ENCODE peak calls at places on chromosomes 1 and 21, in six cellular contexts. M, C, I, Z, U and E are unnamed samples.
A peak's percentile ranks its signal among the peaks of the same experiment; 100 is the strongest.

GRCh38 chr1:109225248-109226077 is 11.7 kb downstream of the SARS1 start:
- DNase-seq in M (no peak), C (no peak), I (no peak), Z (no peak), U (no peak), E (no peak)

GRCh38 chr1:206694151-206694550 is 9.4 kb downstream of the MAPKAPK2 start:
- DNase-seq in M (no peak), C (no peak), I (no peak), Z (no peak), U (no peak), E (no peak)

GRCh38 chr1:232367293-232367692 is 262.6 kb downstream of the SIPA1L2 start:
- DNase-seq in M (no peak), C (no peak), I (no peak), Z (no peak), U (no peak), E (no peak)

GRCh38 chr1:78833491-78833890 is 173.0 kb downstream of the ADGRL4 start:
- DNase-seq in M (no peak), C (no peak), I (no peak), Z (peak; percentile 51), U (peak; percentile 65), E (no peak)

GRCh38 chr1:153540394-153541361 is at the start of gene S100A5:
- DNase-seq in M (no peak), C (no peak), I (peak; percentile 55), Z (no peak), U (no peak), E (no peak)

GRCh38 chr21:14923468-14923867 is 141.3 kb downstream of the NRIP1 start:
- DNase-seq in M (no peak), C (no peak), I (no peak), Z (no peak), U (no peak), E (no peak)

GRCh38 chr1:24861821-24862727 is 68.0 kb downstream of the RUNX3 start:
- DNase-seq in M (no peak), C (peak; percentile 62), I (no peak), Z (no peak), U (no peak), E (no peak)

GRCh38 chr1:170309389-170310013 is 163.7 kb downstream of the NTMT2 start:
- DNase-seq in M (peak; percentile 64), C (peak; percentile 53), I (no peak), Z (no peak), U (peak; percentile 78), E (peak; percentile 36)

GRCh38 chr1:64508521-64509096 is 38.7 kb downstream of the CACHD1 start:
- DNase-seq in M (no peak), C (no peak), I (no peak), Z (no peak), U (no peak), E (no peak)

GRCh38 chr1:191579019-191579418 is 579.2 kb upstream of the RGS18 start:
- DNase-seq in M (no peak), C (no peak), I (no peak), Z (no peak), U (no peak), E (no peak)

GRCh38 chr1:186308264-186309060 is 66.6 kb downstream of the TPR start:
- DNase-seq in M (no peak), C (no peak), I (no peak), Z (no peak), U (no peak), E (no peak)

GRCh38 chr1:206713910-206714312 is 29.2 kb downstream of the MAPKAPK2 start:
- DNase-seq in M (no peak), C (no peak), I (no peak), Z (no peak), U (peak; percentile 34), E (no peak)

GRCh38 chr21:26007911-26008579 is 162.5 kb downstream of the APP start:
- DNase-seq in M (no peak), C (no peak), I (no peak), Z (no peak), U (no peak), E (no peak)

GRCh38 chr1:151062738-151063371 is 2.7 kb downstream of the MLLT11 start:
- DNase-seq in M (no peak), C (no peak), I (no peak), Z (peak; percentile 54), U (peak; percentile 36), E (no peak)

GRCh38 chr21:34935452-34935851 is 113.7 kb downstream of the RUNX1 start:
- DNase-seq in M (no peak), C (no peak), I (no peak), Z (peak; percentile 53), U (no peak), E (no peak)

GRCh38 chr1:116320846-116321245 is 52.2 kb upstream of the ATP1A1 start:
- DNase-seq in M (no peak), C (no peak), I (no peak), Z (no peak), U (no peak), E (no peak)

GRCh38 chr1:247332901-247333361 is 1.3 kb upstream of the ZNF496 start:
- DNase-seq in M (no peak), C (peak; percentile 73), I (no peak), Z (peak; percentile 28), U (no peak), E (no peak)

GRCh38 chr1:10943991-10944730 is 68.3 kb upstream of the TARDBP start:
- DNase-seq in M (no peak), C (no peak), I (no peak), Z (no peak), U (peak; percentile 26), E (no peak)

GRCh38 chr1:22796642-22797041 is 86.0 kb downstream of the EPHB2 start:
- DNase-seq in M (no peak), C (no peak), I (no peak), Z (no peak), U (no peak), E (no peak)

GRCh38 chr1:48493970-48494769 is 22.2 kb upstream of the SPATA6 start:
- DNase-seq in M (peak; percentile 30), C (no peak), I (no peak), Z (peak; percentile 66), U (peak; percentile 15), E (no peak)

GRCh38 chr1:221891708-221892107 is 149.8 kb upstream of the DUSP10 start:
- DNase-seq in M (no peak), C (no peak), I (no peak), Z (peak; percentile 37), U (no peak), E (no peak)

GRCh38 chr1:53600486-53600885 is 138.5 kb downstream of the GLIS1 start:
- DNase-seq in M (no peak), C (peak; percentile 3), I (peak; percentile 64), Z (no peak), U (no peak), E (no peak)

GRCh38 chr1:91697322-91698260 is 188.4 kb downstream of the TGFBR3 start:
- DNase-seq in M (no peak), C (no peak), I (peak; percentile 43), Z (no peak), U (no peak), E (no peak)

GRCh38 chr1:84845357-84845756 is 47.6 kb downstream of the LPAR3 start:
- DNase-seq in M (no peak), C (no peak), I (no peak), Z (no peak), U (no peak), E (no peak)

GRCh38 chr1:24047101-24047459 is 64.9 kb downstream of the MYOM3 start:
- DNase-seq in M (no peak), C (peak; percentile 38), I (no peak), Z (no peak), U (peak; percentile 47), E (no peak)

DNA sequence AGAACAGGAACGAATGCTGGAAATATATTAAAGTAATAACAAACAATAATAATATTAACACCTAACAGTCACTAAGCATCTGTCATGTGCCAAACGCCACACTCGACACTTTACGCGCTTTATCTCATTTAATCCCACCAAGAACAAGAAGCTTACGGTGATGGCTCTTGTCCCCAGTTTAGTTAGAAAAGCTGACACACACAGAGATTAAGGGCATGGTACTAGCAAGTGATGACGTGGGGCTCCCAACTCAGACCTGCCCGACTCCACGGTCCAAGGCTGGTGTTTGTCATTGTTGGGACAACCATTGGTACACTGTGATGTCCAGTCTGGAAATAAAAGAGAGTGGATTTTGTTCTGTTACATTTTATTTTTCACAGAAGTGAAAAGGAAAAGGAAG is 41.1 kb upstream of the KIF26B start:
- DNase-seq in M (no peak), C (no peak), I (no peak), Z (no peak), U (no peak), E (no peak)
- H3K27me3 ChIP-seq in M (no peaks in the 10 kb centered on the region), C (no peaks in the 10 kb centered on the region), I (no peaks in the 10 kb centered on the region), Z (no peaks in the 10 kb centered on the region), U (no peaks in the 10 kb centered on the region), E (no peaks in the 10 kb centered on the region)

DNA sequence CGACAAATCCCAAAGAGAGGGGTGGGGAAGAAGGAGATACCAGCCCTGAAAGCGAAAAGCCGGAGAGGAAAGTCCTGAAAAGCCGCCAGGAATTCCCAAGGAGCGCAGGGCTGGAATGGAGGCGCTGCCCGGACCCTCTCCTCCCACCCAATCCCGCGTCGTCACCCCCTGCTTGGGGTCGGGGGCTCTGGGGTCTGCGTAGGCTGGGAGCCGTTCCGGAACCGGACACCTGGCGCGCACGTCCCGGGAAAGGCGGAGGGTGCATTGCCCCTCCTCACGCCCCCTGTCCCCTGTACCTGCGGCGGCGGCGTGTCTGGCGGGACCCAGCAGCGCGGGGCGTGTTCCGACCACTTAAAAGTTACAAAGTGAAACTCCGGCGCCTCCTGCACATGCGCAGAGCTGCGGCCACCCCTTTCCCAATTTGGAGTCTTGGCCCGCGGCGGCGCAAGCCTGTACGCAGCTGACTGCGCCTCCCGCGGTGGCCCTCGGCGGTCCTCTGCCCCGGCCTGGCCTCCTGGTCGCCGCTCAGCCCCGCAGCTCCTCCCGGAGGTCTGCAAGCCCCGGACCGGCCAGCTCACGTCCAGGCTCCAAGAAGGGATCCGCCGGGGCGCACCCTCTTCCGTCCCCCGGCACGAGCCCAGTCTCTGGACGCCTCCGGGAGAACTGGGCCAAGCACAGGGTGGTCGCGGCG is at the start of gene TMEM63A:
- DNase-seq in M (peak; percentile 94), C (peak; percentile 93), I (peak; percentile 86), Z (no peak), U (peak; percentile 86), E (peak; percentile 90)
- H3K27me3 ChIP-seq in M (no peaks in the 10 kb centered on the region), C (no peaks in the 10 kb centered on the region), I (no peaks in the 10 kb centered on the region), Z (peaks cover 3% of the 10 kb centered on the region), U (no peaks in the 10 kb centered on the region), E (peaks cover 6% of the 10 kb centered on the region)

GRCh38 chr1:180896161-180896560 is 16.5 kb upstream of the KIAA1614 start:
- DNase-seq in M (no peak), C (no peak), I (no peak), Z (no peak), U (no peak), E (no peak)
- H3K27me3 ChIP-seq in M (no peaks in the 10 kb centered on the region), C (no peaks in the 10 kb centered on the region), I (no peaks in the 10 kb centered on the region), Z (no peaks in the 10 kb centered on the region), U (no peaks in the 10 kb centered on the region), E (no peaks in the 10 kb centered on the region)

DNA sequence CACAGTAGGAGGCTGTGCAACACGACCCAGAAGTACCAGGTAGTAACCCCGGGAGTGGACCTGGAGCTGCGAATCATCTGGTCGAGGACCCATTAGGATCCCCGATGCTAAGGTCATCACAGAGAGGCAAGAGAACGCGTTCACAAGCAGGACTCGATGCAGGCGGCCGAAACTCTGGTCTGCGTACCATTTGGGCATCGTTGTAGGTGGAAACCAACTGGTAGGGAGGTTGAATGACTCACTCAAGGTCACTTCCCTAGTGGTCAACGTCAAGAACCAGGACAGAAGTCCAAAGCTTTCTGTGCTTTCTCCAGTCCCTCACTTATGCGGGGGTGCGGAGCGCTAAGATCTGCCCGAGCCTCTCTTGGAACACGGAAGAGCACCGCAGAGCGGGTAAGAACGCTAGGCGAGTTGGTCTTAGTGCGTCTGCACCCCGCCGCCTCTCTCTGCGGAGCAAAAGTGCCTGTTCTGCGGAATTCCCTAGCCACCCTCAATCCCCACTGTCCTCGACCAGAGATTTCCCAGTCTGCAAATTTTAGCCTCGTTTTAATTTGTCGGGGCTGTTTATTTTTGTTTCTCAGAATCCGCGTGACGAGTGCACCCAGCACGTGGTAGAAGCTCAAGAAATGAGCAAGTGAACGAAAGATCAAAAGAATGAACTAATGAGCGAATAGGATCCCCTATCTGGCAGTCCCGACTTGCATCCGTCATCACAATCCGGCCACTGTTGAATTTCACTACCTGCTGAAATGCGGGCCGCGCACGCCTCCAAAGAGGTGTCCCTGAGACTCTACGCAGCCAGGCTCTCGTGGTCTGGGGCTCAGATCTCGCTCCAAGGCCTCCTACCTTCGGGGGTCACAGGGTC is 12.2 kb downstream of the HLX start:
- DNase-seq in M (no peak), C (no peak), I (no peak), Z (no peak), U (no peak), E (no peak)
- H3K27me3 ChIP-seq in M (peaks cover 7% of the 10 kb centered on the region), C (peaks cover 57% of the 10 kb centered on the region), I (peaks cover 22% of the 10 kb centered on the region), Z (peaks cover 99% of the 10 kb centered on the region), U (no peaks in the 10 kb centered on the region), E (peaks cover 37% of the 10 kb centered on the region)